ENCODE peak calls at places on chromosomes 12 and 14, in nine cellular contexts. N is SK-N-SH; O is fibroblast of lung; V is BJ; T is LHCN-M2; X is foreskin melanocyte; L is AG08396; Z is activated CD8-positive, alpha-beta T cell treated with anti-CD3 and anti-CD28 coated beads, Interleukin-2, amount 10 ng/mL, durations not matched to agents 7 days and 5 days; K is HEK293T. Y is an unnamed sample.

GRCh38 chr12:50618864-50619609 is 114.3 kb downstream of the DIP2B start:
- DNase-seq in T (no peak), O (peak; percentile 93), N (no peak), X (no peak), L (no peak), Z (no peak), V (no peak), K (no peak), Y (no peak)

GRCh38 chr12:32120419-32120818 is 13.8 kb downstream of the BICD1 start:
- DNase-seq in Z (peak; percentile 9), N (no peak), K (no peak), V (no peak), X (peak; percentile 42), T (no peak), L (no peak), O (peak; percentile 59), Y (no peak)

GRCh38 chr12:123533672-123534643 is at the start of gene RILPL1:
- DNase-seq in T (peak; percentile 47), K (peak; percentile 71), O (peak; percentile 49), V (no peak), Z (peak; percentile 30), N (peak; percentile 94), X (peak; percentile 58), L (peak; percentile 87), Y (peak; percentile 62)

GRCh38 chr14:106318700-106319099 is 792.3 kb downstream of the TMEM121 start:
- DNase-seq in O (no peak), X (no peak), K (no peak), L (no peak), Z (peak; percentile 56), N (peak; percentile 57), T (no peak), V (no peak), Y (no peak)

GRCh38 chr14:79764288-79764687 is 447.0 kb downstream of the DIO2 start:
- DNase-seq in X (no peak), T (no peak), N (no peak), K (no peak), L (no peak), Z (no peak), V (no peak), O (no peak), Y (no peak)

GRCh38 chr14:70658899-70659298 is 17.2 kb downstream of the TTC9 start:
- DNase-seq in K (no peak), L (no peak), X (no peak), O (no peak), Z (peak; percentile 63), N (no peak), T (no peak), V (no peak), Y (no peak)

GRCh38 chr12:113757223-113758002 is 208.7 kb downstream of the RBM19 start:
- DNase-seq in L (no peak), T (peak; percentile 5), X (no peak), O (no peak), Z (no peak), K (no peak), N (no peak), V (no peak), Y (no peak)

GRCh38 chr12:97556201-97556824 is 93.7 kb downstream of the RMST start:
- DNase-seq in K (no peak), X (no peak), L (no peak), V (no peak), O (peak; percentile 92), N (peak; percentile 33), Z (no peak), T (no peak), Y (peak; percentile 16)

GRCh38 chr14:71647086-71647784 is 285.0 kb upstream of the RGS6 start:
- DNase-seq in Z (no peak), L (no peak), K (no peak), V (no peak), O (no peak), T (no peak), X (no peak), N (no peak), Y (no peak)

GRCh38 chr12:5907812-5908211 is 37.2 kb downstream of the ANO2 start:
- DNase-seq in V (no peak), O (no peak), L (no peak), K (no peak), N (no peak), X (no peak), Z (peak; percentile 1), T (no peak), Y (no peak)

GRCh38 chr14:49770212-49770817 is 2.4 kb downstream of the KLHDC2 start:
- DNase-seq in T (no peak), K (peak; percentile 16), V (no peak), Z (no peak), X (no peak), N (no peak), L (peak; percentile 12), O (peak; percentile 55), Y (no peak)

GRCh38 chr12:18430425-18431048 is 169.2 kb downstream of the PIK3C2G start:
- DNase-seq in Z (no peak), T (peak; percentile 49), X (peak; percentile 23), L (peak; percentile 55), V (no peak), N (peak; percentile 30), K (peak; percentile 59), O (peak; percentile 50), Y (no peak)

GRCh38 chr12:131825146-131825892 is 2.9 kb upstream of the MMP17 start:
- DNase-seq in O (peak; percentile 72), K (no peak), L (peak; percentile 55), X (no peak), Z (no peak), T (no peak), N (no peak), V (no peak), Y (no peak)